ENCODE peak calls at places on chromosomes 5 and 9, in eight cellular contexts. A is HCT116, T is HepG2, O is upper lobe of left lung, Q is K562, U is GM12878, H is GM23338, B is Panc1. C is an unnamed sample.

GRCh38 chr5:147520450-147520849 is 10.6 kb upstream of the DPYSL3 start:
- ATAC-seq in U (no peak), H (peak), B (no peak), Q (no peak), T (no peak), A (no peak), O (no peak), C (no peak)

GRCh38 chr9:74920944-74921626 is 31.6 kb downstream of the C9orf40 start:
- ATAC-seq in Q (no peak), A (no peak), O (no peak), H (no peak), T (no peak), U (no peak), B (no peak), C (no peak)

GRCh38 chr5:161535762-161536161 is 10.8 kb downstream of the GABRB2 start:
- ATAC-seq in A (no peak), O (no peak), Q (no peak), H (peak), B (no peak), T (peak), U (peak), C (no peak)

GRCh38 chr5:31133488-31133887 is 60.0 kb upstream of the CDH6 start:
- ATAC-seq in O (no peak), A (no peak), U (no peak), B (no peak), Q (no peak), T (no peak), H (no peak), C (no peak)

GRCh38 chr9:93207326-93207814 is 23.4 kb downstream of the WNK2 start:
- ATAC-seq in O (peak), A (no peak), T (no peak), Q (no peak), U (no peak), B (no peak), H (no peak), C (peak)

GRCh38 chr5:97838214-97838613 is 655.2 kb upstream of the RIOK2 start:
- ATAC-seq in O (peak), B (peak), U (peak), H (no peak), A (peak), Q (no peak), T (no peak), C (peak)

GRCh38 chr5:119346404-119346803 is 9.4 kb upstream of the TNFAIP8 start:
- ATAC-seq in A (no peak), T (no peak), H (no peak), B (no peak), O (no peak), U (peak), Q (no peak), C (no peak)

GRCh38 chr9:92721548-92721947 is 43.1 kb downstream of the BICD2 start:
- ATAC-seq in A (no peak), O (no peak), H (no peak), U (no peak), B (no peak), T (no peak), Q (no peak), C (no peak)

GRCh38 chr9:130839237-130840111 is 4.4 kb downstream of the ABL1 start:
- ATAC-seq in B (no peak), H (no peak), U (no peak), Q (no peak), O (no peak), A (no peak), T (no peak), C (no peak)

GRCh38 chr9:97479496-97480159 is 21.8 kb upstream of the TMOD1 start:
- ATAC-seq in H (peak), T (no peak), B (no peak), U (no peak), O (no peak), Q (no peak), A (no peak), C (no peak)

GRCh38 chr9:110217656-110218099 is 9.7 kb upstream of the C9orf152 start:
- ATAC-seq in O (peak), B (no peak), Q (peak), T (no peak), U (peak), A (peak), H (no peak), C (no peak)

GRCh38 chr5:173629628-173630027 is 13.2 kb upstream of the BOD1 start:
- ATAC-seq in U (peak), Q (peak), B (peak), O (peak), T (peak), A (peak), H (peak), C (no peak)

GRCh38 chr5:57210633-57211032 is 36.8 kb downstream of the GPBP1 start:
- ATAC-seq in H (no peak), T (peak), A (no peak), U (peak), O (no peak), Q (peak), B (no peak), C (no peak)
- TF ChIP-seq POLR2AphosphoS5 in H (no peak), T (no peak), A (no peak), U (no peak), O (no peak), Q (no peak), B (no peak), C (no peak)

GRCh38 chr9:20373263-20373662 is 249.0 kb downstream of the MLLT3 start:
- ATAC-seq in H (no peak), U (peak), O (no peak), A (no peak), B (no peak), Q (no peak), T (no peak), C (no peak)
- TF ChIP-seq POLR2AphosphoS5 in H (no peak), U (no peak), O (no peak), A (no peak), B (no peak), Q (no peak), T (no peak), C (no peak)

GRCh38 chr9:126914458-126915280 is at the start of gene RALGPS1:
- ATAC-seq in T (peak), U (peak), H (peak), A (peak), Q (peak), O (peak), B (peak), C (peak)
- TF ChIP-seq POLR2AphosphoS5 in T (no peak), U (no peak), H (peak), A (no peak), Q (no peak), O (peak), B (peak), C (peak)

GRCh38 chr5:138438003-138438723 is 694 bp upstream of the REEP2 start:
- ATAC-seq in T (no peak), O (no peak), U (no peak), A (peak), H (peak), Q (peak), B (peak), C (no peak)
- TF ChIP-seq POLR2AphosphoS5 in T (no peak), O (no peak), U (no peak), A (no peak), H (no peak), Q (no peak), B (no peak), C (no peak)

DNA sequence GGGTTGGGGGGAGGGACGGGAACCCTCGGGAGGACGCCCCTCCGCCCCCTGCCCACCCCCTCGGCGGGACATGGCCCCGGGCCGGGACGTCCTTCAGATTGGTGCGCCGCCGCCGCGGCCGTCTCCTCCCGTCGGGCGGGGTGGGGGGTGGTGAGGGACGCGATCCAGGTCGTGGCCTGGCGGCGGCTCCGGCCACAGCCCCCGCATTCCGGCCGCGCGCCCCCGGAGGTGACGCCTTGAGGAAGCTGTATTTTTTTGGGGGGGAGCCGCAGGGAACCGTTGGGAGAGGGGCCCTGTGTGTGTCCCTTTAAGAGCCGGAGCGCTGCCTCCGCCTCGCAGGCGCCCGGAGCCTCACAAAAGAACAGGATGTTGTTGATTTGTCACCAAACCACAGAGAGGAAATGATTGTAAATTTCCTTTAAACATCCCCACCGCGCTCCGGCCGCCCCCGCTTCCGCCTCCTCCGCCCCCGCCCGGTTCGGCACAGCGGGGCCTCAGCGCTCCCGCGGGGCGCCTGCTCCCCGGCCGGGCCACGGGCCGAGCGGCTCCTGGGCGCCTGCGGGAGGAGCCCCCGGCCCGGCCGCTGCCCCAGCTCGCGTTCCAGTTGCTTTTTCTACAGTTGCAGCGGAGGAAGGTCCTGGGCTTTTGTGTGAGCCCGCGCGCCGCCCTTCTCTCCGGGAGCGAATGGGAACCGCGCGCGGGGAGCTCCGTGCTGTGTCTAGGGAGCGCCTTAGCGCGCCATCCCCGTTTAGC is 32.1 kb upstream of the SPRY4 start:
- ATAC-seq in A (peak), T (peak), H (peak), O (peak), Q (peak), B (peak), U (peak), C (peak)
- TF ChIP-seq POLR2AphosphoS5 in A (peak), T (peak), H (no peak), O (peak), Q (peak), B (peak), U (peak), C (peak)

DNA sequence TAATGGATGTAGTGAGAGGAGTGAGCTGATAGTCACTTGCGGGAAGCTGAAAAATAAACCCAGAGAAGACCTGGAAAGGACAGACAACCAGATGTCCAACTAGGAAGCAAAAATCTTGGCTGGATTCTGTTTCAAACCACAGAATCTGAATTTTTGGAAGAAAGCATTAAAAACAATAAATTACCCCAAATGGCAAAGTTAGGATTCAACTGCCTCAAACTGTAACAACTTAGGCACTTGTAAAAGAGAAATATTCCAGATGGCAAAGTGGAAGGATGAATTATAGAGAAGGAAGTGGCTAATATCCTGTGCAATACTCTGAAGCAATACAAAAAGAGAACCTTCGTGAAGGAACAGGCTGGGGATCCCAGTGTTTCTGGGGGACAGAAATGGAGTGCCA is 46.8 kb upstream of the SLIT3 start:
- ATAC-seq in U (no peak), A (no peak), O (no peak), H (no peak), T (no peak), Q (no peak), B (no peak), C (peak)
- TF ChIP-seq POLR2AphosphoS5 in U (no peak), A (no peak), O (no peak), H (no peak), T (no peak), Q (no peak), B (no peak), C (peak)

GRCh38 chr5:157959355-157959754 is 100.4 kb upstream of the CLINT1 start:
- ATAC-seq in Q (no peak), B (no peak), T (no peak), U (no peak), A (no peak), H (no peak), O (no peak), C (no peak)
- TF ChIP-seq POLR2AphosphoS5 in Q (no peak), B (no peak), T (no peak), U (no peak), A (no peak), H (no peak), O (no peak), C (no peak)

GRCh38 chr5:87263498-87263897 is 4.2 kb upstream of the RASA1 start:
- ATAC-seq in A (no peak), U (no peak), Q (no peak), H (peak), O (no peak), B (no peak), T (no peak), C (no peak)

GRCh38 chr5:87267574-87268125 is at the start of gene RASA1:
- ATAC-seq in Q (peak), A (peak), T (peak), B (peak), U (peak), H (peak), O (peak), C (peak)

GRCh38 chr5:87268970-87269377 is 1.3 kb downstream of the RASA1 start:
- ATAC-seq in H (no peak), A (no peak), O (no peak), U (peak), T (no peak), Q (no peak), B (no peak), C (no peak)

GRCh38 chr5:87266914-87267573 is 639 bp upstream of the RASA1 start:
- ATAC-seq in T (no peak), B (peak), U (peak), Q (no peak), A (no peak), H (no peak), O (peak), C (peak)

GRCh38 chr5:87268126-87268969 is 665 bp downstream of the RASA1 start:
- ATAC-seq in Q (peak), A (peak), T (peak), O (peak), U (peak), B (peak), H (peak), C (peak)
- TF ChIP-seq POLR2AphosphoS5 in Q (no peak), A (peak), T (peak), O (peak), U (peak), B (no peak), H (peak), C (peak)